ENCODE peak calls at places on chromosomes 1 and 21, in five cellular contexts. X is stimulated activated CD4-positive, alpha-beta T cell treated with anti-CD3 and anti-CD28 coated beads, Interleukin-4, amount 100 ng/mL, for 48 hours; K is upper lobe of left lung; F is CD8-positive, alpha-beta memory T cell; N is tibial artery. H is an unnamed sample.

GRCh38 chr1:192489748-192490147 is 85.8 kb upstream of the RGS1 start:
- DNase-seq in X (no peak), K (peak), F (no peak), N (peak), H (no peak)

GRCh38 chr1:154442006-154442740 is 37.0 kb downstream of the IL6R start:
- DNase-seq in X (no peak), K (no peak), F (no peak), N (no peak), H (no peak)

GRCh38 chr21:17461014-17461413 is 51.8 kb upstream of the CXADR start:
- DNase-seq in X (no peak), K (peak), F (no peak), N (peak), H (no peak)

GRCh38 chr21:44854664-44855446 is 18.6 kb downstream of the PTTG1IP start:
- DNase-seq in X (no peak), K (no peak), F (peak), N (no peak), H (no peak)

GRCh38 chr1:37032660-37033354 is 1.5 kb downstream of the GRIK3 start:
- DNase-seq in X (no peak), K (no peak), F (no peak), N (no peak), H (no peak)

GRCh38 chr1:184823080-184823479 is 68.4 kb upstream of the EDEM3 start:
- DNase-seq in X (no peak), K (no peak), F (no peak), N (no peak), H (no peak)

GRCh38 chr1:3333903-3334302 is 120.6 kb upstream of the ARHGEF16 start:
- DNase-seq in X (no peak), K (no peak), F (no peak), N (peak), H (no peak)

GRCh38 chr1:157776971-157777386 is at the start of gene FCRL2:
- DNase-seq in X (no peak), K (no peak), F (no peak), N (no peak), H (no peak)

GRCh38 chr1:27436204-27437159 is 44.1 kb downstream of the GPR3 start:
- DNase-seq in X (no peak), K (peak), F (peak), N (no peak), H (peak)

GRCh38 chr1:171948491-171948890 is 107.2 kb downstream of the DNM3 start:
- DNase-seq in X (no peak), K (no peak), F (no peak), N (no peak), H (no peak)

GRCh38 chr21:23394458-23394857 is 2212.8 kb downstream of the MRPL39 start:
- DNase-seq in X (no peak), K (no peak), F (no peak), N (no peak), H (no peak)

GRCh38 chr1:166960871-166961474 is 14.4 kb downstream of the ILDR2 start:
- DNase-seq in X (no peak), K (no peak), F (no peak), N (no peak), H (no peak)

GRCh38 chr1:54787604-54788003 is 13.5 kb downstream of the TTC22 start:
- DNase-seq in X (no peak), K (no peak), F (no peak), N (no peak), H (no peak)

GRCh38 chr1:6489799-6490180 is 1.7 kb downstream of the PLEKHG5 start:
- DNase-seq in X (peak), K (peak), F (peak), N (peak), H (peak)

GRCh38 chr1:67060811-67061218 is 6.9 kb upstream of the SLC35D1 start:
- DNase-seq in X (no peak), K (peak), F (no peak), N (peak), H (peak)

H was measured in SW 1271.